ENCODE peak calls at places on chromosomes 2 and 18, in five cellular contexts. K, O, R, M and B are unnamed samples.

GRCh38 chr2:198371329-198371728 is 566.9 kb downstream of the PLCL1 start:
- DNase-seq in R (no peak), K (no peak), M (no peak), O (no peak), B (no peak)

GRCh38 chr2:105598853-105599252 is 145.9 kb upstream of the NCK2 start:
- DNase-seq in R (no peak), O (no peak), M (no peak), K (no peak), B (no peak)

GRCh38 chr2:120182019-120182560 is 41.1 kb downstream of the TMEM185B start:
- DNase-seq in M (no peak), K (no peak), O (no peak), R (no peak), B (no peak)

GRCh38 chr2:45821558-45822271 is 170.2 kb downstream of the PRKCE start:
- DNase-seq in R (peak; percentile 69), K (no peak), M (no peak), O (no peak), B (no peak)

GRCh38 chr2:157784169-157784822 is 91.8 kb downstream of the ACVR1 start:
- DNase-seq in R (peak; percentile 87), K (no peak), O (no peak), M (no peak), B (no peak)

GRCh38 chr18:10353791-10354190 is 100.6 kb upstream of the APCDD1 start:
- DNase-seq in O (no peak), K (peak; percentile 21), R (no peak), M (no peak), B (no peak)

GRCh38 chr18:45589559-45590041 is 25.7 kb upstream of the SLC14A2 start:
- DNase-seq in O (peak; percentile 24), M (no peak), R (no peak), K (peak; percentile 46), B (no peak)

GRCh38 chr2:235433860-235434259 is 60.0 kb upstream of the AGAP1 start:
- DNase-seq in K (no peak), R (no peak), M (no peak), O (no peak), B (no peak)

GRCh38 chr2:180717588-180717987 is 262.8 kb upstream of the UBE2E3 start:
- DNase-seq in R (no peak), O (no peak), M (no peak), K (no peak), B (no peak)

GRCh38 chr2:126370208-126370607 is 285.8 kb upstream of the GYPC start:
- DNase-seq in O (no peak), M (no peak), R (no peak), K (no peak), B (no peak)

GRCh38 chr2:159895258-159896209 is 97.5 kb upstream of the CD302 start:
- DNase-seq in K (no peak), O (no peak), R (no peak), M (no peak), B (no peak)

GRCh38 chr2:37711308-37711731 is 39.9 kb upstream of the CDC42EP3 start:
- DNase-seq in R (no peak), O (peak; percentile 59), M (peak; percentile 76), K (peak; percentile 57), B (no peak)

GRCh38 chr2:238389985-238390682 is 36.6 kb upstream of the ASB1 start:
- DNase-seq in O (no peak), K (no peak), R (no peak), M (no peak), B (no peak)